ENCODE peak calls at places on chromosomes 5 and 9, in six cellular contexts. One of them, this sample, is unnamed.

GRCh38 chr5:178289438-178289837 is 56.8 kb upstream of the PHYKPL start:
- DNase-seq in spleen: peak; percentile 27
- DNase-seq in colonic mucosa: no peak
- DNase-seq in transverse colon: no peak
- DNase-seq in right cardiac atrium: peak; percentile 5
- DNase-seq in uterus: no peak
- DNase-seq in this sample: no peak

GRCh38 chr9:96025995-96026572 is 150.6 kb downstream of the ERCC6L2 start:
- DNase-seq in uterus: no peak
- DNase-seq in spleen: no peak
- DNase-seq in right cardiac atrium: peak; percentile 60
- DNase-seq in transverse colon: no peak
- DNase-seq in colonic mucosa: no peak
- DNase-seq in this sample: peak; percentile 50

GRCh38 chr5:23071682-23072081 is 218.5 kb upstream of the CDH12 start:
- DNase-seq in right cardiac atrium: no peak
- DNase-seq in spleen: no peak
- DNase-seq in transverse colon: no peak
- DNase-seq in uterus: no peak
- DNase-seq in colonic mucosa: no peak
- DNase-seq in this sample: no peak

GRCh38 chr9:135664801-135665794 is 2.0 kb downstream of the LCN9 start:
- DNase-seq in colonic mucosa: no peak
- DNase-seq in spleen: peak; percentile 56
- DNase-seq in transverse colon: no peak
- DNase-seq in right cardiac atrium: no peak
- DNase-seq in uterus: no peak
- DNase-seq in this sample: no peak

GRCh38 chr9:126548312-126548711 is 65.4 kb upstream of the LMX1B start:
- DNase-seq in spleen: peak; percentile 41
- DNase-seq in right cardiac atrium: no peak
- DNase-seq in transverse colon: no peak
- DNase-seq in uterus: no peak
- DNase-seq in colonic mucosa: no peak
- DNase-seq in this sample: no peak

GRCh38 chr9:120740135-120740534 is 25.9 kb upstream of the MEGF9 start:
- DNase-seq in right cardiac atrium: no peak
- DNase-seq in uterus: no peak
- DNase-seq in colonic mucosa: no peak
- DNase-seq in transverse colon: no peak
- DNase-seq in spleen: no peak
- DNase-seq in this sample: no peak

GRCh38 chr5:126878085-126878484 is 101.1 kb downstream of the LMNB1 start:
- DNase-seq in colonic mucosa: no peak
- DNase-seq in uterus: no peak
- DNase-seq in right cardiac atrium: no peak
- DNase-seq in spleen: peak; percentile 59
- DNase-seq in transverse colon: no peak
- DNase-seq in this sample: no peak

GRCh38 chr5:179143446-179143845 is 83.3 kb downstream of the ZNF354C start:
- DNase-seq in colonic mucosa: no peak
- DNase-seq in transverse colon: no peak
- DNase-seq in spleen: no peak
- DNase-seq in right cardiac atrium: peak; percentile 30
- DNase-seq in uterus: no peak
- DNase-seq in this sample: no peak

GRCh38 chr9:133063500-133064231 is 1.9 kb downstream of the CEL start:
- DNase-seq in uterus: no peak
- DNase-seq in colonic mucosa: no peak
- DNase-seq in transverse colon: no peak
- DNase-seq in spleen: peak; percentile 51
- DNase-seq in right cardiac atrium: no peak
- DNase-seq in this sample: no peak

GRCh38 chr9:104557179-104557634 is 11.8 kb upstream of the OR13C8 start:
- DNase-seq in colonic mucosa: no peak
- DNase-seq in transverse colon: no peak
- DNase-seq in spleen: no peak
- DNase-seq in uterus: no peak
- DNase-seq in right cardiac atrium: no peak
- DNase-seq in this sample: no peak

GRCh38 chr9:93048706-93049448 is 9.6 kb upstream of the SUSD3 start:
- DNase-seq in uterus: no peak
- DNase-seq in right cardiac atrium: no peak
- DNase-seq in colonic mucosa: no peak
- DNase-seq in spleen: no peak
- DNase-seq in transverse colon: no peak
- DNase-seq in this sample: no peak

GRCh38 chr5:96601811-96602244 is 60.3 kb upstream of the CAST start:
- DNase-seq in colonic mucosa: peak; percentile 78
- DNase-seq in right cardiac atrium: no peak
- DNase-seq in uterus: peak; percentile 49
- DNase-seq in spleen: no peak
- DNase-seq in transverse colon: peak; percentile 33
- DNase-seq in this sample: no peak

GRCh38 chr9:4334439-4334838 is 34.6 kb upstream of the GLIS3 start:
- DNase-seq in uterus: peak; percentile 51
- DNase-seq in right cardiac atrium: peak; percentile 62
- DNase-seq in transverse colon: peak; percentile 42
- DNase-seq in spleen: no peak
- DNase-seq in colonic mucosa: peak; percentile 29
- DNase-seq in this sample: peak; percentile 51

GRCh38 chr5:79069488-79070001 is at the start of the genes BHMT2 and DMGDH:
- DNase-seq in colonic mucosa: no peak
- DNase-seq in spleen: no peak
- DNase-seq in transverse colon: peak; percentile 8
- DNase-seq in right cardiac atrium: peak; percentile 82
- DNase-seq in uterus: peak; percentile 21
- DNase-seq in this sample: peak; percentile 21

GRCh38 chr9:33164138-33164809 is 2.9 kb downstream of the B4GALT1 start:
- DNase-seq in spleen: no peak
- DNase-seq in right cardiac atrium: peak; percentile 52
- DNase-seq in transverse colon: peak; percentile 37
- DNase-seq in colonic mucosa: no peak
- DNase-seq in uterus: no peak
- DNase-seq in this sample: no peak

GRCh38 chr9:33163433-33164137 is 3.6 kb downstream of the B4GALT1 start:
- DNase-seq in right cardiac atrium: peak; percentile 62
- DNase-seq in uterus: no peak
- DNase-seq in colonic mucosa: peak; percentile 28
- DNase-seq in spleen: peak; percentile 79
- DNase-seq in transverse colon: no peak
- DNase-seq in this sample: no peak

GRCh38 chr9:33161011-33161588 is 6.0 kb downstream of the B4GALT1 start:
- DNase-seq in colonic mucosa: peak; percentile 68
- DNase-seq in transverse colon: peak; percentile 73
- DNase-seq in spleen: peak; percentile 83
- DNase-seq in uterus: peak; percentile 66
- DNase-seq in right cardiac atrium: peak; percentile 83
- DNase-seq in this sample: peak; percentile 83

GRCh38 chr9:33161589-33162132 is 5.5 kb downstream of the B4GALT1 start:
- DNase-seq in colonic mucosa: peak; percentile 75
- DNase-seq in right cardiac atrium: no peak
- DNase-seq in transverse colon: peak; percentile 59
- DNase-seq in uterus: no peak
- DNase-seq in spleen: no peak
- DNase-seq in this sample: peak; percentile 70

DNA sequence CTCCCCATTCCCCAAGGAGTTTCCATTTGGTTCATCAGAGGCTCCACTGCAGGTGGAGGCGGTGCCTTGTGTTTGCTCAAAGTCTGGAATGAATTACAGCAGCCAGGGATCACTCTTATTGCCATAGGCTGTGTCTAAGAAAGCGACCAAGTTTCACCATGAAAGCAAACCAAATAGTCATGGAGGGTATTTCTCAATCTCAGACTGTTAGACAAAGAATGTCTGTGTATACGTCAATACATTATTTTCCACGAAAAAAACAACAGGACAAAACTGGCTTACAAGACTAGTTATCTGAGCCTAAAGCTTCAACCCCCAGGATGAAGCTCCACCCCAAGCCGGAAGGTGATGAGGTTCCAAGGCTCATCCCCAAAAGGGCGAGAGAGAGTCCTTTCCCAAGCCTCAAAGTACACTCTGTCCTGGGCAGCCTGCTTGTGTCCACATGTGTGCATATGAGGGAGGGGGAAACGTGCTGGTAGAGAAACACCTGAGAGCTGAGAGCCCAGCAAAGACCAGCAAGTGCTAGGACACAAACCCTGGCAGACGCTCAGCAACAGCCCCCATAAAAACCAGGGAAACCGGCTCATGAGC is 4.3 kb downstream of the B4GALT1 start:
- DNase-seq in spleen: no peak
- DNase-seq in uterus: peak; percentile 81
- DNase-seq in transverse colon: peak; percentile 61
- DNase-seq in colonic mucosa: peak; percentile 58
- DNase-seq in right cardiac atrium: peak; percentile 80
- DNase-seq in this sample: no peak
- H3K4me3 ChIP-seq in spleen: peak overlapping the region; percentile 84
- H3K4me3 ChIP-seq in uterus: peak overlapping the region; percentile 93
- H3K4me3 ChIP-seq in transverse colon: no peak overlapping the region
- H3K4me3 ChIP-seq in colonic mucosa: no peak overlapping the region
- H3K4me3 ChIP-seq in right cardiac atrium: peak overlapping the region; percentile 2
- H3K4me3 ChIP-seq in this sample: no peak overlapping the region

GRCh38 chr5:143886621-143887301 is 74.8 kb downstream of the HMHB1 start:
- DNase-seq in uterus: no peak
- DNase-seq in transverse colon: no peak
- DNase-seq in colonic mucosa: no peak
- DNase-seq in right cardiac atrium: peak; percentile 46
- DNase-seq in spleen: no peak
- DNase-seq in this sample: no peak
- H3K4me1 ChIP-seq in uterus: no peaks in the 10 kb centered on the region
- H3K4me1 ChIP-seq in transverse colon: peaks cover 8% of the 10 kb centered on the region
- H3K4me1 ChIP-seq in colonic mucosa: no peaks in the 10 kb centered on the region
- H3K4me1 ChIP-seq in right cardiac atrium: peaks cover 5% of the 10 kb centered on the region
- H3K4me1 ChIP-seq in spleen: no peaks in the 10 kb centered on the region
- H3K4me1 ChIP-seq in this sample: peaks cover 3% of the 10 kb centered on the region

GRCh38 chr9:26937816-26938371 is 9.1 kb downstream of the PLAA start:
- DNase-seq in colonic mucosa: no peak
- DNase-seq in uterus: no peak
- DNase-seq in transverse colon: no peak
- DNase-seq in spleen: no peak
- DNase-seq in right cardiac atrium: no peak
- DNase-seq in this sample: no peak
- H3K4me3 ChIP-seq in colonic mucosa: no peak overlapping the region
- H3K4me3 ChIP-seq in uterus: no peak overlapping the region
- H3K4me3 ChIP-seq in transverse colon: no peak overlapping the region
- H3K4me3 ChIP-seq in spleen: no peak overlapping the region
- H3K4me3 ChIP-seq in right cardiac atrium: no peak overlapping the region
- H3K4me3 ChIP-seq in this sample: no peak overlapping the region

DNA sequence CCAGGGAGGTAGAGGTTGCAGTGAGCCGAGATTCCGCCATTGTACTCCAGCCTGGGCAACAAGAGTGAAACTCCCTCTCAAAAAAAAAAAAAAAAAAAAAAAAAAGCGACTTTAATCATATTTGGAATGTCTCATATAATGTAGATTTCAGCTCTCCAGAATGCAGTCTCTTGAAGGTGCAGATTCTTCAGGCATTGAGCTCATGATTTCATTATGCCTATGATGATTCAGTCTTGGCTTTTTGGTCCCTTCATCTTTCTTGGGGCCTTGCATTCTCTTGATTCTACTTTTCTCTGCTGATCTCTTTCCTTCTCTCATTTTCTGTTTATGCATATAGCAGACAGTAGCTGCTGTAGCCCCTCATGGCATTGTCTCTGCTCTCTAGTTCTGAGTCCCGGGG is 22.9 kb downstream of the KDM4C start:
- DNase-seq in colonic mucosa: no peak
- DNase-seq in right cardiac atrium: no peak
- DNase-seq in spleen: no peak
- DNase-seq in uterus: no peak
- DNase-seq in transverse colon: no peak
- DNase-seq in this sample: no peak
- H3K4me1 ChIP-seq in colonic mucosa: peaks cover 14% of the 10 kb centered on the region
- H3K4me1 ChIP-seq in right cardiac atrium: peaks cover 12% of the 10 kb centered on the region
- H3K4me1 ChIP-seq in spleen: peaks cover 22% of the 10 kb centered on the region
- H3K4me1 ChIP-seq in uterus: no peaks in the 10 kb centered on the region
- H3K4me1 ChIP-seq in transverse colon: peaks cover 11% of the 10 kb centered on the region
- H3K4me1 ChIP-seq in this sample: peaks cover 5% of the 10 kb centered on the region

GRCh38 chr5:74673011-74673790 is 11.8 kb upstream of the HEXB start:
- DNase-seq in right cardiac atrium: peak; percentile 30
- DNase-seq in spleen: no peak
- DNase-seq in uterus: peak; percentile 26
- DNase-seq in colonic mucosa: no peak
- DNase-seq in transverse colon: no peak
- DNase-seq in this sample: no peak
- H3K4me3 ChIP-seq in right cardiac atrium: peak overlapping the region; percentile 37
- H3K4me3 ChIP-seq in spleen: no peak overlapping the region
- H3K4me3 ChIP-seq in uterus: no peak overlapping the region
- H3K4me3 ChIP-seq in colonic mucosa: no peak overlapping the region
- H3K4me3 ChIP-seq in transverse colon: no peak overlapping the region
- H3K4me3 ChIP-seq in this sample: no peak overlapping the region

DNA sequence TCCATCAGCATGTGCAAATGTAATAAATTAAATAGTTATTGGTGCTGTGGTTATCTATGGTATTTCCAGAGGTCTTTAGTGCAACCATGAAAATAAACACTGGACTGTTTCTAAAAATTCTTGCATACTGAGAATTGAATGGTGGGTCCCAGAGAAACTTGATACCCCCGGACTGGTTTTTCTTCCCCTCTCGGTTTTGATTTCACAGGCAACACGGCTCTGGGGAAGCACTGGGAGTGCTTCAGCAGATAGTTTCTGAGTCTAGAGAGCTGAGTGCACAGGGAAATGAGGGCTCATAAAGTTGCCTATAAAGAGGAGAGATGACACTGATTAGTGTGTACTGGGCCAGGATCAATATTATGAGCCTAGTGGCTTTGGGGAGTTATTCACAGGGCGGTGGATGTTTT is 170.4 kb upstream of the HMHB1 start:
- DNase-seq in right cardiac atrium: no peak
- DNase-seq in spleen: no peak
- DNase-seq in uterus: no peak
- DNase-seq in transverse colon: no peak
- DNase-seq in colonic mucosa: no peak
- DNase-seq in this sample: no peak
- H3K4me1 ChIP-seq in right cardiac atrium: no peaks in the 10 kb centered on the region
- H3K4me1 ChIP-seq in spleen: no peaks in the 10 kb centered on the region
- H3K4me1 ChIP-seq in uterus: no peaks in the 10 kb centered on the region
- H3K4me1 ChIP-seq in transverse colon: no peaks in the 10 kb centered on the region
- H3K4me1 ChIP-seq in colonic mucosa: no peaks in the 10 kb centered on the region
- H3K4me1 ChIP-seq in this sample: no peaks in the 10 kb centered on the region